ENCODE peak calls at places on chromosome 16, in eight cellular contexts. U is neural progenitor cell, N is LoVo, F is NCI-H1092, X is GM12865, T is iris pigment epithelial cell, E is ascending aorta, Y is pancreas. C is an unnamed sample.

GRCh38 chr16:4032768-4033167 is 83.5 kb downstream of the ADCY9 start:
- DNase-seq in E (peak; percentile 78), Y (peak; percentile 90), T (no peak), U (no peak), N (no peak), X (no peak), F (no peak), C (no peak)

GRCh38 chr16:89031715-89032659 is 55.0 kb upstream of the CBFA2T3 start:
- DNase-seq in U (no peak), X (peak; percentile 88), T (no peak), Y (no peak), E (no peak), F (no peak), N (no peak), C (no peak)

GRCh38 chr16:20773679-20774078 is 9.9 kb downstream of the ACSM3 start:
- DNase-seq in U (no peak), E (no peak), F (no peak), T (no peak), Y (no peak), X (no peak), N (no peak), C (no peak)

GRCh38 chr16:88790312-88791150 is 5.5 kb upstream of the PIEZO1 start:
- DNase-seq in F (no peak), X (peak; percentile 50), E (no peak), N (no peak), Y (no peak), T (peak; percentile 39), U (no peak), C (no peak)

GRCh38 chr16:4179020-4179419 is 62.8 kb upstream of the ADCY9 start:
- DNase-seq in X (no peak), T (peak; percentile 69), N (no peak), F (no peak), Y (no peak), U (no peak), E (no peak), C (no peak)

GRCh38 chr16:4021070-4021779 is 95.0 kb downstream of the ADCY9 start:
- DNase-seq in T (no peak), X (no peak), Y (peak; percentile 90), U (no peak), E (no peak), F (peak; percentile 95), N (peak; percentile 82), C (no peak)

GRCh38 chr16:85924675-85925074 is 25.7 kb downstream of the IRF8 start:
- DNase-seq in E (no peak), X (no peak), F (no peak), U (no peak), N (no peak), T (peak; percentile 54), Y (no peak), C (no peak)

GRCh38 chr16:1037023-1037933 is 35.3 kb upstream of the SSTR5 start:
- DNase-seq in F (no peak), U (no peak), X (no peak), T (peak; percentile 41), Y (no peak), E (no peak), N (no peak), C (no peak)

GRCh38 chr16:4339909-4340308 is 11.2 kb downstream of the PAM16 start:
- DNase-seq in Y (peak; percentile 60), N (no peak), E (no peak), T (no peak), U (no peak), X (no peak), F (peak; percentile 45), C (no peak)

GRCh38 chr16:73265124-73265838 is 217.4 kb upstream of the ZFHX3 start:
- DNase-seq in U (no peak), F (no peak), Y (no peak), E (no peak), N (no peak), X (no peak), T (no peak), C (no peak)

GRCh38 chr16:25256821-25257503 is 683 bp downstream of the ZKSCAN2 start:
- DNase-seq in F (no peak), U (peak; percentile 45), T (peak; percentile 25), X (no peak), E (peak; percentile 62), Y (no peak), N (no peak), C (no peak)

GRCh38 chr16:47492428-47493357 is 31.6 kb downstream of the PHKB start:
- DNase-seq in T (peak; percentile 22), N (no peak), F (no peak), E (peak; percentile 86), X (peak; percentile 93), U (no peak), Y (no peak), C (no peak)

GRCh38 chr16:26765087-26765486 is 301.6 kb upstream of the C16orf82 start:
- DNase-seq in U (peak; percentile 24), N (no peak), Y (no peak), X (peak; percentile 13), F (no peak), E (no peak), T (peak; percentile 10), C (no peak)

GRCh38 chr16:1477033-1477432 is 2.2 kb upstream of the CLCN7 start:
- DNase-seq in Y (no peak), T (no peak), F (no peak), X (no peak), U (no peak), E (no peak), N (no peak), C (no peak)

GRCh38 chr16:29899516-29900101 is at the start of gene SEZ6L2:
- DNase-seq in N (peak; percentile 87), F (peak; percentile 89), T (peak; percentile 96), X (peak; percentile 13), E (no peak), Y (peak; percentile 89), U (peak; percentile 92), C (peak; percentile 93)

GRCh38 chr16:11202260-11203091 is 53.5 kb downstream of the SOCS1 start:
- DNase-seq in Y (no peak), F (no peak), X (peak; percentile 79), E (no peak), U (peak; percentile 23), N (no peak), T (peak; percentile 53), C (no peak)

GRCh38 chr16:59859606-59860402 is 1125.7 kb upstream of the GOT2 start:
- DNase-seq in X (no peak), E (no peak), N (no peak), T (no peak), Y (no peak), U (no peak), F (no peak), C (no peak)

GRCh38 chr16:10085078-10085798 is 97.0 kb downstream of the GRIN2A start:
- DNase-seq in X (no peak), U (no peak), N (no peak), E (no peak), Y (no peak), F (no peak), T (no peak), C (no peak)

GRCh38 chr16:68781784-68782183 is 44.7 kb downstream of the CDH1 start:
- DNase-seq in X (peak; percentile 66), Y (no peak), N (no peak), U (no peak), T (no peak), F (no peak), E (no peak), C (no peak)

GRCh38 chr16:76729525-76729924 is 452.3 kb downstream of the CNTNAP4 start:
- DNase-seq in U (no peak), T (peak; percentile 14), F (no peak), N (no peak), E (no peak), Y (no peak), X (no peak), C (no peak)

GRCh38 chr16:81140930-81141780 is 45.0 kb upstream of the GCSH start:
- DNase-seq in X (no peak), F (no peak), T (peak; percentile 7), U (peak; percentile 31), N (no peak), E (no peak), Y (no peak), C (no peak)

GRCh38 chr16:11310997-11311561 is 29.9 kb upstream of the PRM1 start:
- DNase-seq in F (no peak), Y (no peak), N (no peak), T (peak; percentile 58), U (no peak), E (no peak), X (peak; percentile 93), C (no peak)

GRCh38 chr16:61900482-61900881 is 135.8 kb downstream of the CDH8 start:
- DNase-seq in E (no peak), X (no peak), U (no peak), Y (no peak), F (no peak), N (no peak), T (peak; percentile 31), C (no peak)

C was measured in retina.